ENCODE peak calls at places on chromosomes 2 and 18, in six cellular contexts. U, J, H, O, E and T are unnamed samples.

GRCh38 chr2:150271952-150272351 is 215.5 kb downstream of the RND3 start:
- DNase-seq in U (no peak), J (peak), H (no peak), O (peak), E (no peak), T (peak)

GRCh38 chr2:176088048-176088936 is 4.2 kb upstream of the HOXD13 start:
- DNase-seq in U (peak), J (no peak), H (peak), O (peak), E (no peak), T (peak)

GRCh38 chr2:232655392-232655791 is 22.0 kb downstream of the EFHD1 start:
- DNase-seq in U (no peak), J (no peak), H (no peak), O (no peak), E (no peak), T (no peak)

GRCh38 chr2:40300391-40300790 is 151.5 kb downstream of the SLC8A1 start:
- DNase-seq in U (no peak), J (no peak), H (no peak), O (no peak), E (no peak), T (no peak)

GRCh38 chr2:30232027-30232800 is 880 bp downstream of the LBH start:
- DNase-seq in U (peak), J (peak), H (no peak), O (peak), E (peak), T (peak)

GRCh38 chr18:59742325-59743111 is 45.3 kb upstream of the CCBE1 start:
- DNase-seq in U (no peak), J (no peak), H (no peak), O (peak), E (no peak), T (peak)

GRCh38 chr2:12457831-12458230 is 258.9 kb upstream of the TRIB2 start:
- DNase-seq in U (no peak), J (no peak), H (no peak), O (peak), E (no peak), T (no peak)

GRCh38 chr18:8982416-8983183 is 119.9 kb upstream of the NDUFV2 start:
- DNase-seq in U (no peak), J (peak), H (no peak), O (peak), E (no peak), T (peak)

GRCh38 chr2:234256516-234256915 is 206.0 kb downstream of the SPP2 start:
- DNase-seq in U (no peak), J (no peak), H (no peak), O (no peak), E (no peak), T (no peak)

GRCh38 chr2:219443016-219443696 is 8.5 kb downstream of the SPEG start:
- DNase-seq in U (peak), J (no peak), H (no peak), O (peak), E (no peak), T (no peak)

GRCh38 chr2:231200805-231201474 is 2.5 kb downstream of the ARMC9 start:
- DNase-seq in U (no peak), J (peak), H (no peak), O (peak), E (no peak), T (no peak)

GRCh38 chr18:79639072-79639829 is 40.4 kb upstream of the CTDP1 start:
- DNase-seq in U (no peak), J (no peak), H (no peak), O (no peak), E (no peak), T (peak)

GRCh38 chr2:673615-674318 is 3.4 kb downstream of the TMEM18 start:
- DNase-seq in U (no peak), J (peak), H (no peak), O (peak), E (no peak), T (peak)

GRCh38 chr2:128807317-128807716 is 488.6 kb upstream of the HS6ST1 start:
- DNase-seq in U (no peak), J (no peak), H (no peak), O (no peak), E (no peak), T (no peak)

GRCh38 chr18:10418836-10419235 is 35.6 kb upstream of the APCDD1 start:
- DNase-seq in U (no peak), J (no peak), H (no peak), O (no peak), E (no peak), T (no peak)

GRCh38 chr2:118667964-118668363 is 179.5 kb downstream of the EN1 start:
- DNase-seq in U (no peak), J (peak), H (no peak), O (peak), E (no peak), T (peak)

GRCh38 chr2:216653931-216654365 is 20.7 kb downstream of the IGFBP2 start:
- DNase-seq in U (no peak), J (no peak), H (no peak), O (peak), E (no peak), T (peak)

GRCh38 chr18:22556271-22556990 is 138.7 kb upstream of the CTAGE1 start:
- DNase-seq in U (peak), J (no peak), H (no peak), O (peak), E (no peak), T (peak)

GRCh38 chr18:29488617-29489016 is 1311.7 kb upstream of the CDH2 start:
- DNase-seq in U (no peak), J (no peak), H (no peak), O (peak), E (no peak), T (peak)

GRCh38 chr2:181977661-181978350 is 7.8 kb upstream of the PPP1R1C start:
- DNase-seq in U (no peak), J (peak), H (no peak), O (peak), E (no peak), T (no peak)

GRCh38 chr2:8006181-8006580 is 675.7 kb upstream of the ID2 start:
- DNase-seq in U (no peak), J (no peak), H (no peak), O (no peak), E (no peak), T (no peak)

GRCh38 chr2:158458617-158458920 is 1.8 kb downstream of the PKP4 start:
- DNase-seq in U (no peak), J (no peak), H (no peak), O (peak), E (no peak), T (no peak)

GRCh38 chr2:52428224-52428623 is 1339.4 kb upstream of the CHAC2 start:
- DNase-seq in U (peak), J (no peak), H (no peak), O (no peak), E (no peak), T (no peak)

GRCh38 chr2:188974184-188974583 is at the start of gene COL3A1:
- DNase-seq in U (peak), J (peak), H (no peak), O (peak), E (no peak), T (peak)